ENCODE peak calls at places on chromosomes 7 and 10, in eight cellular contexts. S, P, J, U, Y, V, B and N are unnamed samples.

GRCh38 chr7:26863504-26864308 is 684 bp downstream of the SKAP2 start:
- DNase-seq in J (no peak), Y (no peak), S (peak; percentile 6), U (no peak), V (no peak), B (no peak), P (no peak), N (no peak)

GRCh38 chr7:130982160-130982638 is 248.2 kb upstream of the KLF14 start:
- DNase-seq in J (peak; percentile 12), P (no peak), Y (no peak), V (no peak), B (no peak), S (no peak), U (no peak), N (no peak)

GRCh38 chr7:74449809-74450397 is 3.8 kb upstream of the GTF2IRD1 start:
- DNase-seq in B (peak; percentile 44), V (no peak), P (peak; percentile 47), S (peak; percentile 40), U (no peak), J (peak; percentile 45), Y (no peak), N (no peak)

GRCh38 chr10:104099941-104100340 is 14.3 kb upstream of the COL17A1 start:
- DNase-seq in B (no peak), J (no peak), U (no peak), P (no peak), V (no peak), Y (no peak), S (peak; percentile 63), N (no peak)

GRCh38 chr7:88450874-88451273 is 144.2 kb upstream of the STEAP4 start:
- DNase-seq in Y (no peak), V (no peak), S (no peak), U (no peak), B (no peak), J (no peak), P (no peak), N (no peak)

GRCh38 chr10:110651044-110651958 is 7.2 kb downstream of the RBM20 start:
- DNase-seq in J (no peak), V (no peak), Y (no peak), U (no peak), S (peak; percentile 92), B (no peak), P (no peak), N (peak; percentile 27)

GRCh38 chr10:99435986-99436633 is 5.7 kb upstream of the GOT1 start:
- DNase-seq in S (peak; percentile 12), U (no peak), V (no peak), P (no peak), J (no peak), Y (no peak), B (no peak), N (no peak)

GRCh38 chr10:115417585-115418265 is 324.6 kb downstream of the ATRNL1 start:
- DNase-seq in J (peak; percentile 17), P (no peak), S (peak; percentile 49), V (no peak), Y (no peak), U (peak; percentile 18), B (no peak), N (no peak)

GRCh38 chr7:12601302-12601869 is 30.9 kb downstream of the SCIN start:
- DNase-seq in P (no peak), V (no peak), J (no peak), B (no peak), U (no peak), Y (no peak), S (no peak), N (no peak)

GRCh38 chr7:37344886-37345579 is 103.6 kb downstream of the ELMO1 start:
- DNase-seq in U (no peak), V (no peak), P (no peak), S (no peak), Y (no peak), B (no peak), J (no peak), N (no peak)

GRCh38 chr10:133444342-133445267 is 9.1 kb upstream of the SCART1 start:
- DNase-seq in U (no peak), Y (no peak), J (no peak), B (no peak), S (no peak), V (no peak), P (peak; percentile 8), N (no peak)

GRCh38 chr10:133445268-133445732 is 8.4 kb upstream of the SCART1 start:
- DNase-seq in J (no peak), Y (no peak), U (no peak), B (no peak), P (no peak), S (no peak), V (no peak), N (no peak)

GRCh38 chr10:133441780-133442179 is 12.0 kb upstream of the SCART1 start:
- DNase-seq in Y (no peak), V (no peak), P (no peak), S (no peak), B (peak; percentile 18), U (no peak), J (no peak), N (no peak)

GRCh38 chr10:133442191-133442966 is 11.4 kb upstream of the SCART1 start:
- DNase-seq in U (no peak), P (peak; percentile 9), S (no peak), J (no peak), V (no peak), Y (no peak), B (no peak), N (no peak)

DNA sequence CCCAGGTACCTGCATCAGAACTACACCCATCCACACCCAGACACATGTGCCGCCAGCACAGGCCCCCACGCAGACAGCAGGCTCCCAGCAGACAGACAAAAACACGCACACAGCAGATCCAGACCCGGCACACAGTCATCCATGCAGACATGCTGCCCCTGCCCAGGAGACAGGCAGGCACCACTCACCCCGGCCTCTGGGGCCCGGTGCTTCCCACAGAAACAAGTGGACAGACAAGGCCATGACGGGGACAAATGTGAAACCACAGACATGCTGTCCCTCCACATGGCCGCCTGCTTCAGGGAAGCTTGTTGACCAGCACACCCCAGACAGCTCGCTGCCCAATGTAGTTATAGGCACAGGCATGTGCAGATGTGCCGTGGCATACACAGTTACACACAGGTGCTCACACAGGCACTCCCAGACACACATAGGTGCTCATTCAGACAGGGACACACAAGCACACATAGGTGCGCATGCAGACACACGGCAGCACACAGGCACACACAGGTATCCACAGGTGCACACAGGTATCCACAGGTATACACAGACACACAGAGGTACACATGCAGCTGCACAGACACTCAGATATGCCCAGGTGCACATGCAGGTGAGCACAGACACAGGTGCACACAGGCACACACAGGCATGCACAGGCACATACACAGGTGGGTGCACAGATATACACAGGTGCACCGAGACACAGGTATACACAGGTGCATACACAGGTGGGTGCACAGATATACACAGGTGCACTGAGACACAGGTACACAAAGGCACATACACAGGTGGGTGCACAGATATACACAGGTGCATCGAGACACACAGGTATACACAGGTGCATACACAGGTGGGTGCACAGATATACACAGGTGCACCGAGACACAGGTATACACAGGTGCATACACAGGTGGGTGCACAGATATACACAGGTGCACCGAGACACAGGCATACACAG is 10.5 kb upstream of the SCART1 start:
- DNase-seq in Y (no peak), U (no peak), B (no peak), J (no peak), P (peak; percentile 12), S (no peak), V (no peak), N (no peak)
- H3K4me3 ChIP-seq in Y (no peak overlapping the region), U (no peak overlapping the region), B (no peak overlapping the region), J (no peak overlapping the region), P (no peak overlapping the region), S (no peak overlapping the region), V (no peak overlapping the region), N (no peak overlapping the region)

GRCh38 chr7:149209518-149210269 is 14.3 kb downstream of the ZNF282 start:
- DNase-seq in J (peak; percentile 66), V (peak; percentile 61), U (no peak), S (peak; percentile 90), P (no peak), Y (no peak), B (peak; percentile 63), N (no peak)
- TF ChIP-seq CTCF in J (peak; percentile 87), V (peak; percentile 61), U (peak; percentile 13), S (peak; percentile 93), P (no peak), Y (peak; percentile 91), B (no peak), N (peak; percentile 70)

GRCh38 chr7:114937422-114937821 is 15.5 kb downstream of the MDFIC start:
- DNase-seq in B (no peak), V (no peak), S (no peak), U (no peak), P (no peak), Y (no peak), J (no peak), N (no peak)
- H3K4me3 ChIP-seq in B (no peak overlapping the region), V (no peak overlapping the region), S (no peak overlapping the region), U (no peak overlapping the region), P (no peak overlapping the region), Y (no peak overlapping the region), J (no peak overlapping the region), N (no peak overlapping the region)

GRCh38 chr10:47311193-47311899 is 10.9 kb upstream of the GDF2 start:
- DNase-seq in S (no peak), V (peak; percentile 68), B (peak; percentile 85), Y (no peak), U (peak; percentile 95), J (peak; percentile 83), P (no peak), N (no peak)

GRCh38 chr10:47310090-47310505 is 10.1 kb downstream of the GDF10 start:
- DNase-seq in J (no peak), V (no peak), B (no peak), P (no peak), S (no peak), Y (no peak), U (no peak), N (no peak)

GRCh38 chr10:47308775-47309174 is 8.8 kb downstream of the GDF10 start:
- DNase-seq in B (no peak), V (no peak), S (no peak), U (peak; percentile 53), J (no peak), P (no peak), Y (no peak), N (no peak)

GRCh38 chr10:47307381-47307780 is 7.4 kb downstream of the GDF10 start:
- DNase-seq in J (no peak), B (no peak), S (no peak), U (no peak), Y (no peak), P (no peak), V (no peak), N (no peak)

GRCh38 chr10:47309403-47310089 is 9.5 kb downstream of the GDF10 start:
- DNase-seq in J (no peak), V (peak; percentile 26), P (no peak), S (no peak), B (no peak), Y (no peak), U (no peak), N (no peak)
- TF ChIP-seq CTCF in J (peak; percentile 70), V (peak; percentile 31), P (no peak), S (peak; percentile 70), B (no peak), Y (peak; percentile 57), U (no peak), N (peak; percentile 42)